ENCODE peak calls at places on chromosomes 1 and 21, in seven cellular contexts. E is dorsolateral prefrontal cortex, K is fibroblast of pulmonary artery, L is thoracic aorta, A is heart left ventricle, R is B cell, U is fibroblast of mammary gland. J is an unnamed sample.

GRCh38 chr1:18481190-18481920 is 625 bp downstream of the KLHDC7A start:
- DNase-seq in E (no peak), K (no peak), L (no peak), A (no peak), R (no peak), U (no peak), J (no peak)

GRCh38 chr1:15277933-15278332 is 30.9 kb downstream of the FHAD1 start:
- DNase-seq in E (no peak), K (no peak), L (no peak), A (no peak), R (no peak), U (no peak), J (no peak)

GRCh38 chr1:117167402-117167801 is 43.3 kb downstream of the VTCN1 start:
- DNase-seq in E (no peak), K (no peak), L (no peak), A (no peak), R (no peak), U (no peak), J (no peak)

GRCh38 chr1:112501810-112502641 is 6.7 kb upstream of the WNT2B start:
- DNase-seq in E (peak), K (peak), L (no peak), A (peak), R (peak), U (peak), J (peak)

GRCh38 chr1:62356257-62356835 is 37.1 kb upstream of the KANK4 start:
- DNase-seq in E (no peak), K (peak), L (no peak), A (no peak), R (no peak), U (peak), J (no peak)

GRCh38 chr1:89287182-89288050 is 14.8 kb upstream of the GBP5 start:
- DNase-seq in E (no peak), K (no peak), L (no peak), A (no peak), R (no peak), U (no peak), J (no peak)

GRCh38 chr1:220655509-220655908 is 34.7 kb upstream of the C1orf115 start:
- DNase-seq in E (no peak), K (no peak), L (no peak), A (no peak), R (no peak), U (no peak), J (no peak)

GRCh38 chr1:225937048-225937968 is 3.7 kb downstream of the LEFTY2 start:
- DNase-seq in E (no peak), K (no peak), L (no peak), A (no peak), R (no peak), U (no peak), J (no peak)

GRCh38 chr1:92444351-92444750 is 42.4 kb downstream of the GFI1 start:
- DNase-seq in E (no peak), K (peak), L (no peak), A (no peak), R (no peak), U (peak), J (no peak)

GRCh38 chr1:246398126-246398813 is 108.8 kb downstream of the SMYD3 start:
- DNase-seq in E (no peak), K (no peak), L (no peak), A (no peak), R (no peak), U (no peak), J (no peak)

GRCh38 chr1:18422954-18423353 is 57.8 kb upstream of the KLHDC7A start:
- DNase-seq in E (no peak), K (no peak), L (no peak), A (no peak), R (no peak), U (no peak), J (no peak)

GRCh38 chr1:93753766-93754763 is 72.4 kb upstream of the BCAR3 start:
- DNase-seq in E (no peak), K (peak), L (no peak), A (no peak), R (no peak), U (peak), J (no peak)

GRCh38 chr1:160492617-160493016 is 30.4 kb downstream of the SLAMF6 start:
- DNase-seq in E (no peak), K (no peak), L (no peak), A (no peak), R (no peak), U (no peak), J (no peak)

GRCh38 chr1:160491017-160491416 is 32.0 kb downstream of the SLAMF6 start:
- DNase-seq in E (no peak), K (no peak), L (no peak), A (no peak), R (no peak), U (no peak), J (no peak)

GRCh38 chr1:160496334-160496733 is 26.7 kb downstream of the SLAMF6 start:
- DNase-seq in E (no peak), K (no peak), L (no peak), A (no peak), R (no peak), U (no peak), J (no peak)

GRCh38 chr1:160489513-160490261 is 33.4 kb downstream of the SLAMF6 start:
- DNase-seq in E (no peak), K (no peak), L (no peak), A (no peak), R (peak), U (no peak), J (no peak)

DNA sequence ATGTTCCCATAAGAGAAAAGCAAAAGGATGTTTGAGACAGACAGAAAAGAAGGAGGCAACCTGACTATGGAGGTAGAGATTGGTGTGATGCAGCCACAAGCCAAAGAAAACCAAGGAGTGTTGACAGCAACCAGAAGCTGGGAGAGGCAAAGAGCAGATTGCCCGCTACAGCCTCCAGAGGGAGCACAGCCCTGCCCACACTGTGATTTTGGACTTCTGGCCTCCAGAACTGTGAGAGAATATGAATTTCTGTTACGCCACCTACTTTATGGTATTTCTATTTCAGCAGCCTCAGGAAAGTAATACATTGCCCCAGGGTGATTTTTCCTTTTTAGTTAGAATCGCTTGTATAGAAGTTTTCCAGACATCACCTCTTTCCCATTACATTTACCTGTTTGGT is 28.4 kb downstream of the SLAMF6 start:
- DNase-seq in E (no peak), K (no peak), L (no peak), A (no peak), R (no peak), U (no peak), J (no peak)
- TF ChIP-seq CTCF in E (no peak), K (peak), L (no peak), A (no peak), R (no peak), U (no peak), J (no peak)

GRCh38 chr1:153353226-153353947 is 4.3 kb upstream of the S100A9 start:
- DNase-seq in E (no peak), K (peak), L (no peak), A (no peak), R (no peak), U (peak), J (no peak)
- TF ChIP-seq CTCF in E (no peak), K (peak), L (no peak), A (no peak), R (no peak), U (peak), J (no peak)

DNA sequence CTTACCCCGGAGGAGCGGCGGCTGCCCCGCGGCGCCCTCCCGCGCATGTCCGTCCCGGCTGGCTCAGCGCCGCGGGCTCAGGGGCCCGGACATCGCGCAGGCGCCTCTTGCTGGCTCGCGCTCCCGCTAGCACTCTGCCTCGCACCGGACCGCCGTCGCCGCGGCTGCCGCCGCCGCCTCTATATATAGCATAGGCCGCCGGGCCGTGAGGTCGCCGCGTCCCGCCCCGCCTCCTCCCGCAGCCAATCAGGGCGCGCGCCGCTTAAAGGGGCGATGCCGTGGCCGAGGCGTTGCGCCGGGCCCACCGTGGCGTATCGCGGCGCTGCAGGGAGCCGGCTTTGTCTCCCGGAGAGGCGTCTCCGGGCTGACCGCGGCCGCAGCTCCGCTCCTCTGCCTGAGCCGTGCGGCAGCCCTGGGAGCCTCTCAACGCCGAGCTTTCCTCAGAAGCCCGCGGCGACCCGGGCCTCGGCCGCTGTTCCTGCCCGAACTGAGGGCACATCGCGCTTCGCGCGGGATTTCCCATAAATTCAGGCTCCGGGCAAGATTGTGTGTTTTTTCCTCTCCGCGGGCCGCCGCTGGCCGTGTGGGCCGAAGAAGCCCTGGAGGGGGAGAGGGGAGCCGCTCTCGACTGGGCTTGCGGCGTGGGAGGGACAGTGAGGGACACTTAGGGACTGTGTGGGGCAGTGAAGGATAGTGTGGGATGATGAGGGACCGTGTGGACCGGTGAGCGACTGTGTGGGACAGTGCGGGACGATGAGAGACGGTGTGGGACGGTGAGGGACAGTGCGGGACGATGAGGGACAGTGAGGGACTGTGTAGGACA is at the start of gene ERRFI1:
- DNase-seq in E (peak), K (peak), L (peak), A (peak), R (peak), U (peak), J (peak)
- TF ChIP-seq CTCF in E (peak), K (no peak), L (no peak), A (no peak), R (no peak), U (no peak), J (no peak)

GRCh38 chr21:44875341-44875740 is 1.9 kb upstream of the PTTG1IP start:
- DNase-seq in E (no peak), K (peak), L (no peak), A (no peak), R (no peak), U (peak), J (no peak)
- TF ChIP-seq CTCF in E (no peak), K (peak), L (no peak), A (no peak), R (no peak), U (peak), J (no peak)

GRCh38 chr1:105396001-105396400 is 1646.3 kb downstream of the AMY1C start:
- DNase-seq in E (no peak), K (no peak), L (no peak), A (no peak), R (no peak), U (no peak), J (no peak)
- TF ChIP-seq CTCF in E (no peak), K (no peak), L (no peak), A (no peak), R (no peak), U (no peak), J (no peak)

GRCh38 chr1:36539526-36539925 is 56.8 kb upstream of the CSF3R start:
- DNase-seq in E (no peak), K (no peak), L (no peak), A (no peak), R (no peak), U (no peak), J (no peak)

GRCh38 chr1:36542024-36542961 is 59.6 kb upstream of the CSF3R start:
- DNase-seq in E (no peak), K (no peak), L (no peak), A (no peak), R (no peak), U (no peak), J (no peak)

GRCh38 chr1:36540056-36540455 is 57.3 kb upstream of the CSF3R start:
- DNase-seq in E (no peak), K (no peak), L (no peak), A (no peak), R (no peak), U (no peak), J (no peak)

GRCh38 chr1:36537190-36537768 is 54.6 kb upstream of the CSF3R start:
- DNase-seq in E (no peak), K (no peak), L (no peak), A (no peak), R (no peak), U (no peak), J (no peak)

GRCh38 chr1:36542962-36543515 is 60.3 kb upstream of the CSF3R start:
- DNase-seq in E (no peak), K (no peak), L (no peak), A (no peak), R (no peak), U (no peak), J (no peak)
- TF ChIP-seq CTCF in E (no peak), K (peak), L (no peak), A (no peak), R (no peak), U (peak), J (no peak)

GRCh38 chr1:198797656-198798055 is 158.8 kb downstream of the PTPRC start:
- DNase-seq in E (no peak), K (no peak), L (no peak), A (no peak), R (no peak), U (no peak), J (no peak)

GRCh38 chr1:198794498-198794897 is 155.7 kb downstream of the PTPRC start:
- DNase-seq in E (no peak), K (peak), L (no peak), A (no peak), R (no peak), U (peak), J (no peak)

GRCh38 chr1:198798923-198799386 is 160.1 kb downstream of the PTPRC start:
- DNase-seq in E (no peak), K (no peak), L (no peak), A (no peak), R (no peak), U (no peak), J (no peak)
- TF ChIP-seq CTCF in E (no peak), K (no peak), L (no peak), A (no peak), R (no peak), U (no peak), J (no peak)

DNA sequence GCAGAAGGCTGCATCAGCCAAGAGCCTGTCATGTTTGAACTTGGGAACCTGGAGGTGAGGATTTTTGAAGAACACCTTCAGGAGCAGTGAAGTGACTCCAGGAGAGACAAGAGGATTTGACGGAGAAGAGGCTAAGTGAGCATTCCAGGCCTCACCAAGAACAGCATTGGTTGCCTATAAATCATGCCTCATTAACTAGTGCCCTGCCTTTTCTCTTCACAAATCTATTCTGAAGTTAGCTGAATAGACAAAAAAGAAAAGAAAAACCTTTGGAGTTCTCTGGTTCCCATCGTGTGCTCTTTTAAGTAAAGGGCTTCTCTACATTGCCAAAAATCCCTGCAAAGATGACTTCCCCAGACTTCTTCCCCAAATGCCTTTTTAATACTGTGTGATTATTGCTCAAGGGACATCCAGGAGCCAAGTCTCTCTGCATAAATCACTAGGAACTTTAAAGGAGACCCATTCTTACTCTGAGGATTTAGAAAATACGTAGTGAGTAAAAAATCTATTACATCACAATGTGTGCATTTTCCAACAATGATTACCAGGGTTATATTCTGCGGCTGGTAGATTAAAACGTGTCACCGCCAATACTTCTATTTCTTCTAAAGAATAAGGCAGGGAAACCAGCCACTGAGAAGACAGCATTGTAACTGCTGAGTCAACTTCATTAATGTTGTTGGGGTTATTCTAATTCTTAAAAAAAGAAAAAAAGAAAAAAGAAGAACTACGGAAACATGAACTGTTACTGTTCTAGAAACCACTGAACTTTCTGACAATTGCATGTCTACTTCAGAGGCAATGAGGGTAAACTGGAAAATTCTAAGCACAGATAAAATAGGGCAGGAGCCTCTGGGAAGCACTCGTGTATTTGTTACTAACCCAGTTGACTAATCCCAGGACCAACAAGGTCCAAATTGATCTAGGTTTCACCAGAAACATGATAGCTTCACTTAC is 95.1 kb downstream of the KIF14 start:
- DNase-seq in E (no peak), K (peak), L (no peak), A (no peak), R (no peak), U (peak), J (no peak)
- TF ChIP-seq CTCF in E (no peak), K (no peak), L (no peak), A (no peak), R (no peak), U (no peak), J (no peak)

DNA sequence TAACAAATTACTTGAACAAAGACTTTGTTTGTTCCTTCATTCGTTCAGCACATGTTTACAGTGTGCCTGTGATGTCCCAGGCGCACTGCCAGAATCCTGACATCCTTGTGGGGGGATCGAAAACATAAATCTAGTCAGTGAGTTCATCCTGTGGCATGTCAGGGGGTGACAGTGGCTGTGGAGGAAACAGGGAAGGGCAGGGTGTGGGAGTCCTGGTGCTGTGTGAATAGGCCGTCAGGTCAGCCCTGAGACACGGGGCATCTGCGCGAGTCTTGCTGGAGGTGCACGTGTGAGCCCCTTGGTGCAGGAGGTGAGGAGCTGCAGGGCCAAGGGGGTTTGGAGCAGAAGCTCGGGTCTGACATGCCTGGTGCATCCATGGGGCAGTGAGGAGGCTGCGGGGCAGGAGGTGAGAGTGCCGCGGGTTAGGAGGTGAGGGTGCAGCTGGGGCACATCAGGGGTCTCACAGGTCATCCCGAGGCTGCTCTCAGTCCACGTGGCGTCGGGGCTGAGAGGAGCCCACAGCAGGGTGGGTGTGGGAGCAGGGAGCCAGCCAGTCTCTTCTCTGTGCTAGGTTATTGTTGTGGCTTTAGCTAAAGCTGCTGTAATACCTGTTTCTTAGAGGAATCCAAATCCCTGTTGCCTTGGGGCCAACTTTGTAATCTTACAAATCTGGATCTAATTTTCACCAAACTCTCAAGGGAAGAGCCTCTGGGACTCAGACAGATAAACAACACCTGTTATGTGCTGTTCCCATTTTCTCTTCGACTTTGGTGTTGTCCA is 93.4 kb downstream of the PCBP3 start:
- DNase-seq in E (no peak), K (no peak), L (no peak), A (no peak), R (no peak), U (peak), J (no peak)
- TF ChIP-seq CTCF in E (no peak), K (no peak), L (no peak), A (no peak), R (no peak), U (no peak), J (no peak)